ENCODE peak calls at places on chromosomes 5 and 9, in four cellular contexts. One of them, this sample, is unnamed.

GRCh38 chr5:11177993-11178711 is 417.1 kb upstream of the DAP start:
- DNase-seq in K562: no peak
- DNase-seq in HepG2: no peak
- DNase-seq in A549: no peak
- DNase-seq in this sample: no peak

GRCh38 chr5:100790951-100791350 is 112.1 kb downstream of the ST8SIA4 start:
- DNase-seq in HepG2: no peak
- DNase-seq in A549: no peak
- DNase-seq in K562: no peak
- DNase-seq in this sample: no peak

GRCh38 chr5:14297697-14298096 is 154.6 kb downstream of the TRIO start:
- DNase-seq in HepG2: no peak
- DNase-seq in A549: no peak
- DNase-seq in K562: no peak
- DNase-seq in this sample: no peak

GRCh38 chr5:134526483-134527155 is 1.1 kb downstream of the JADE2 start:
- DNase-seq in A549: no peak
- DNase-seq in HepG2: peak
- DNase-seq in K562: peak
- DNase-seq in this sample: no peak

GRCh38 chr5:179716286-179716685 is 16.3 kb upstream of the MAML1 start:
- DNase-seq in A549: no peak
- DNase-seq in HepG2: no peak
- DNase-seq in K562: no peak
- DNase-seq in this sample: no peak

GRCh38 chr9:114098021-114098659 is 952 bp downstream of the KIF12 start:
- DNase-seq in A549: peak
- DNase-seq in K562: peak
- DNase-seq in HepG2: no peak
- DNase-seq in this sample: no peak

GRCh38 chr5:91712718-91713117 is 329.6 kb upstream of the ARRDC3 start:
- DNase-seq in HepG2: no peak
- DNase-seq in K562: no peak
- DNase-seq in A549: no peak
- DNase-seq in this sample: no peak

GRCh38 chr5:161400583-161400982 is 145.9 kb downstream of the GABRB2 start:
- DNase-seq in HepG2: no peak
- DNase-seq in A549: no peak
- DNase-seq in K562: no peak
- DNase-seq in this sample: no peak

GRCh38 chr5:142600611-142601360 is 85.1 kb downstream of the FGF1 start:
- DNase-seq in HepG2: peak
- DNase-seq in A549: no peak
- DNase-seq in K562: no peak
- DNase-seq in this sample: no peak

GRCh38 chr9:130943780-130944179 is 4.7 kb upstream of the FIBCD1 start:
- DNase-seq in HepG2: no peak
- DNase-seq in A549: no peak
- DNase-seq in K562: no peak
- DNase-seq in this sample: no peak

GRCh38 chr5:146475190-146475801 is 28.2 kb downstream of the TCERG1 start:
- DNase-seq in K562: no peak
- DNase-seq in HepG2: no peak
- DNase-seq in A549: no peak
- DNase-seq in this sample: no peak

GRCh38 chr5:133333561-133334150 is 278.7 kb downstream of the FSTL4 start:
- DNase-seq in K562: no peak
- DNase-seq in HepG2: no peak
- DNase-seq in A549: no peak
- DNase-seq in this sample: no peak

GRCh38 chr5:11719888-11720481 is 184.3 kb downstream of the CTNND2 start:
- DNase-seq in HepG2: peak
- DNase-seq in K562: no peak
- DNase-seq in A549: no peak
- DNase-seq in this sample: no peak

GRCh38 chr5:168315991-168316578 is 24.6 kb downstream of the WWC1 start:
- DNase-seq in HepG2: peak
- DNase-seq in A549: no peak
- DNase-seq in K562: no peak
- DNase-seq in this sample: no peak

GRCh38 chr9:16449331-16449730 is 421.1 kb downstream of the BNC2 start:
- DNase-seq in HepG2: no peak
- DNase-seq in A549: no peak
- DNase-seq in K562: no peak
- DNase-seq in this sample: no peak
- TF ChIP-seq CHD4 in HepG2: no peak
- TF ChIP-seq CHD4 in A549: no peak
- TF ChIP-seq CHD4 in K562: no peak
- TF ChIP-seq CHD4 in this sample: no peak

DNA sequence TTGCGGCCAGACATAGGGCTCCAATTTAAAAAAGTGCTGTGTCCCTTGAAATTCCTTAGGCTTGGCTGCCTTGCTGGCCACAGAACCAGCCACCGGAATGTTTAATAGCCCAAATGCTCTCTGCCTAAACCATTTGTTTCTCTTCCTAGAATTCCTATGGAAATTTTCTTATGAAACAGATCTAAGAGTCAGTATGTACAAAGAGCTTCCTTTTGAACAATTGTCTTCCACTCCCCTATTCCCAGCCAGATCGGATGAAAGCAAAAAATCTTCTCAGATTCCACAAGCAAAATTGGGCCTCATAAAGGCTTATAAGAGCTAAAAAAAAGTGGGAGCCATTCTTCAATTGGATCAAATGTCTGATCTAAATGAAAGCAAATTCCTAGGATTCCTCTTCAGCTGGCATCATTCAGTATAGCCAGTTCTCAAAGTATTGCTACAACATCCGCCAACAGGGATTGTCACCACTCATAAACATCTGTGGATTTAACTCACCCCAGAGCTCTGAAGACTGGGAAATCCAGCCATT is 104.3 kb downstream of the CEMIP2 start:
- DNase-seq in K562: no peak
- DNase-seq in HepG2: peak
- DNase-seq in A549: no peak
- DNase-seq in this sample: no peak
- TF ChIP-seq CHD4 in K562: no peak
- TF ChIP-seq CHD4 in HepG2: no peak
- TF ChIP-seq CHD4 in A549: no peak
- TF ChIP-seq CHD4 in this sample: no peak

GRCh38 chr9:133539434-133539833 is 4.9 kb downstream of the ADAMTSL2 start:
- DNase-seq in K562: peak
- DNase-seq in HepG2: no peak
- DNase-seq in A549: no peak
- DNase-seq in this sample: no peak

GRCh38 chr9:133538851-133539250 is 4.3 kb downstream of the ADAMTSL2 start:
- DNase-seq in HepG2: no peak
- DNase-seq in A549: no peak
- DNase-seq in K562: no peak
- DNase-seq in this sample: no peak

GRCh38 chr9:133543772-133544467 is 9.4 kb downstream of the ADAMTSL2 start:
- DNase-seq in K562: no peak
- DNase-seq in HepG2: no peak
- DNase-seq in A549: no peak
- DNase-seq in this sample: no peak

GRCh38 chr9:133540336-133541025 is 6.0 kb downstream of the ADAMTSL2 start:
- DNase-seq in K562: peak
- DNase-seq in A549: no peak
- DNase-seq in HepG2: no peak
- DNase-seq in this sample: peak

DNA sequence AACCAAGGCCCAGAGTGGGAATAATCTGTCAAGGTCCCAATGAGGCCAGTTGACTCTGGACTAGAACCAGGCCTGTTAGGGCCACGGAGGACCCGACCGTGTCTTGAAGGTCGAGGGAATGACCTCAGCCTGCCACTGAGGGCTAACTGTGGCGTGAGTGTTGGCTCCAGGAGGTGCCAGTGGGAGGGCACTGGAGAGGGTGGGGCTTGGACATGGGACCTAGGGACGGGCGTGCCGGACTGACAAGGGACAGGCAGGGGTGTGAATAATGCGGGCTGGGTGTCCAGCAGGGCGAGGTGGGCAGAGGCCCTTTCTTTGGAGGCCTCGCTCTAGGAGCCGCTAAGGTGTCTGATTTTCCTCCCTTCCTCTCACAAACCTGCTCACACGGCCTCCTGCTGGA is 7.5 kb downstream of the ADAMTSL2 start:
- DNase-seq in HepG2: no peak
- DNase-seq in A549: no peak
- DNase-seq in K562: no peak
- DNase-seq in this sample: no peak
- TF ChIP-seq CHD4 in HepG2: no peak
- TF ChIP-seq CHD4 in A549: no peak
- TF ChIP-seq CHD4 in K562: no peak
- TF ChIP-seq CHD4 in this sample: no peak

GRCh38 chr9:123357748-123358059 is 1.7 kb downstream of the CRB2 start:
- DNase-seq in K562: no peak
- DNase-seq in HepG2: no peak
- DNase-seq in A549: no peak
- DNase-seq in this sample: no peak

GRCh38 chr9:123353984-123354591 is 1.9 kb upstream of the CRB2 start:
- DNase-seq in HepG2: peak
- DNase-seq in K562: peak
- DNase-seq in A549: peak
- DNase-seq in this sample: no peak

GRCh38 chr9:123356851-123357747 is 1.1 kb downstream of the CRB2 start:
- DNase-seq in K562: no peak
- DNase-seq in HepG2: no peak
- DNase-seq in A549: no peak
- DNase-seq in this sample: no peak

GRCh38 chr9:123354806-123355508 is 1.0 kb upstream of the CRB2 start:
- DNase-seq in A549: no peak
- DNase-seq in K562: no peak
- DNase-seq in HepG2: no peak
- DNase-seq in this sample: no peak

DNA sequence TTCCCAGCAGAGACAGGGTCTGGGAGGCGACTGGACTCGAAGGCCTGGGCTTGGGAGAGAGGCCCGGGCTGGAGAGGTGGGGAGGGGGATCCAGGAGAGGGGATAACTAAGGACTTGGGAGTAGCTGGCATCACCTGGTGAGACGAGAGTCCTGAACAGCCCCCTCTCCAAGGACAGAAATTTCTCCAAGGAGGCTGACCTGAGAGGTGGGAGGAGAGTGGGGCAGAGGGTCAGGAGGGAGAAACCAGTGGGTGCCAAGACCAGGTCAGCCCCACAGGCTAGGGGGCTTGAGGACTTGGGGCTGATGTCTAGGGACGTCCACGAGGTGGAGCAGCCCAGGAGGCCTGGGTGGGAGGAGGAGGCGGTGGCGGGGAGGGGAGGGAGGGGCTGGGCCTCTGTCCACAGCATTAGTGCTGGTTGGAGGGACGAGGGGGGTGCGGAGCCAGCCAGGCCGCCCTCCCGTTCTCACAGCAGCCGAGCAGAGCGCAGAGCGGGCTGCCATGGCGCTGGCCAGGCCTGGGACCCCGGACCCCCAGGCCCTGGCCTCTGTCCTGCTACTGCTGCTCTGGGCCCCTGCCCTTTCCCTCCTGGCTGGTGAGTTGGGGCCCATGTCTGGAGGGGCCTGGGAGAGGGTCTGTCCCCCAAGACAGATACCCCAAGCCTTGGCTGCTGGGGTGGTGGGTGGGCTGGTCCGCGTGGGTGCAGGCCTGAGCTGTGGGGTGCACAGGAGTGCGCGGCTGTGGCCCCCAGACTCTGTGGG is at the start of gene CRB2:
- DNase-seq in K562: peak
- DNase-seq in HepG2: peak
- DNase-seq in A549: no peak
- DNase-seq in this sample: no peak
- TF ChIP-seq CHD4 in K562: no peak
- TF ChIP-seq CHD4 in HepG2: no peak
- TF ChIP-seq CHD4 in A549: no peak
- TF ChIP-seq CHD4 in this sample: no peak

DNA sequence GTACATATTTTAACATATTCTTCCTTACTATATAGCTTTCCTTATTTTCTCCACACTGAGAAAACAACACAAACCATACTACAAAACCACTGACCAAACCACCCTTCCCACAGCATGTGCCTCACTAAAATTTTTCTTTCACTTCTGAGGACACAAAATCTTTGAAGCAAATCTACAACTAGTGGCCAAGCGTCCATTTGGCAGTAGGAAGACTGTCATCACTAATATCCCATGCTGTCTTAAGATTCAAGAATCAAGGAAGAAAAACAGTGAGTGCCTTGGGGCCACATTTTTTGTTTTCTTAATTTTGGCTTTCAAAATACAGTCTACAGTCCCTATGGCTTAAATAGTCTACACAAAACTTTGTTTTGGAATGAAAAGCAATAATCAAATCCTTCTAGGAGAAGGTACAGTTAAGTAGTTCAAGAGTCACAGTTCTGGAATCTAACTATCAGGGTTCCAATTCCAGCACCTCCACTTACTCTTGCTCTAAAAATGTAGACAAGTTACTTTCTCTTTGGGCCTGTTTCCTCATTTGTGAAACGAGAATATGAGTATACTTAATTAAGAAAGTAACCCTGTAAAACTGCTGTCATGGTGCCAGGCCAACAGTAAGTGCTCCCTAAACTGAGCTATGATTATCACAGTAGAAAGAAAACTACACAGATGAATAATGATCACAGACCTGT is 227.9 kb downstream of the BNC2 start:
- DNase-seq in K562: no peak
- DNase-seq in HepG2: no peak
- DNase-seq in A549: no peak
- DNase-seq in this sample: no peak
- TF ChIP-seq CHD4 in K562: no peak
- TF ChIP-seq CHD4 in HepG2: no peak
- TF ChIP-seq CHD4 in A549: no peak
- TF ChIP-seq CHD4 in this sample: no peak

This sample was measured in GM12878.